ENCODE peak calls at places on chromosome 12, in four cellular contexts. One of them, this sample, is unnamed.

GRCh38 chr12:16756833-16757552 is 151.0 kb upstream of the LMO3 start:
- DNase-seq in thyroid gland: no peak
- DNase-seq in cardiac muscle cell: peak; percentile 16
- DNase-seq in A673: peak; percentile 60
- DNase-seq in this sample: no peak

GRCh38 chr12:108839011-108839889 is 18.1 kb downstream of the SSH1 start:
- DNase-seq in cardiac muscle cell: no peak
- DNase-seq in thyroid gland: peak; percentile 61
- DNase-seq in A673: no peak
- DNase-seq in this sample: peak; percentile 66

GRCh38 chr12:86081798-86082197 is 174.4 kb downstream of the MGAT4C start:
- DNase-seq in cardiac muscle cell: no peak
- DNase-seq in A673: peak; percentile 70
- DNase-seq in thyroid gland: no peak
- DNase-seq in this sample: peak; percentile 12

GRCh38 chr12:32365473-32366064 is 33.8 kb upstream of the FGD4 start:
- DNase-seq in thyroid gland: peak; percentile 57
- DNase-seq in A673: peak; percentile 80
- DNase-seq in cardiac muscle cell: peak; percentile 71
- DNase-seq in this sample: peak; percentile 71

GRCh38 chr12:128864516-128865186 is 11.4 kb downstream of the GLT1D1 start:
- DNase-seq in thyroid gland: no peak
- DNase-seq in cardiac muscle cell: peak; percentile 80
- DNase-seq in A673: no peak
- DNase-seq in this sample: no peak

GRCh38 chr12:79936670-79937069 is 1.8 kb upstream of the PPP1R12A start:
- DNase-seq in thyroid gland: no peak
- DNase-seq in cardiac muscle cell: no peak
- DNase-seq in A673: no peak
- DNase-seq in this sample: no peak

GRCh38 chr12:19546611-19547162 is 107.4 kb downstream of the AEBP2 start:
- DNase-seq in thyroid gland: no peak
- DNase-seq in A673: peak; percentile 29
- DNase-seq in cardiac muscle cell: no peak
- DNase-seq in this sample: no peak

GRCh38 chr12:113422030-113422900 is at the start of gene SDSL:
- DNase-seq in A673: peak; percentile 54
- DNase-seq in thyroid gland: peak; percentile 84
- DNase-seq in cardiac muscle cell: peak; percentile 60
- DNase-seq in this sample: peak; percentile 81

GRCh38 chr12:44531349-44531905 is 344.7 kb downstream of the NELL2 start:
- DNase-seq in A673: no peak
- DNase-seq in cardiac muscle cell: no peak
- DNase-seq in thyroid gland: no peak
- DNase-seq in this sample: no peak

GRCh38 chr12:124551268-124552144 is 15.9 kb downstream of the NCOR2 start:
- DNase-seq in thyroid gland: peak; percentile 70
- DNase-seq in A673: peak; percentile 94
- DNase-seq in cardiac muscle cell: peak; percentile 71
- DNase-seq in this sample: peak; percentile 79

GRCh38 chr12:118375348-118375747 is 1.0 kb upstream of the SUDS3 start:
- DNase-seq in cardiac muscle cell: no peak
- DNase-seq in A673: no peak
- DNase-seq in thyroid gland: no peak
- DNase-seq in this sample: no peak

GRCh38 chr12:76670776-76671175 is 93.1 kb upstream of the ZDHHC17 start:
- DNase-seq in A673: peak; percentile 14
- DNase-seq in cardiac muscle cell: no peak
- DNase-seq in thyroid gland: no peak
- DNase-seq in this sample: no peak

GRCh38 chr12:75548879-75549278 is 37.5 kb upstream of the KRR1 start:
- DNase-seq in cardiac muscle cell: no peak
- DNase-seq in A673: no peak
- DNase-seq in thyroid gland: no peak
- DNase-seq in this sample: no peak

GRCh38 chr12:64299628-64300027 is 77.5 kb upstream of the KICS2 start:
- DNase-seq in cardiac muscle cell: no peak
- DNase-seq in A673: no peak
- DNase-seq in thyroid gland: no peak
- DNase-seq in this sample: no peak

GRCh38 chr12:30902001-30902400 is 24.5 kb upstream of the TSPAN11 start:
- DNase-seq in cardiac muscle cell: no peak
- DNase-seq in A673: peak; percentile 60
- DNase-seq in thyroid gland: no peak
- DNase-seq in this sample: no peak

GRCh38 chr12:94644141-94644575 is 6.2 kb downstream of the TMCC3 start:
- DNase-seq in A673: no peak
- DNase-seq in thyroid gland: no peak
- DNase-seq in cardiac muscle cell: no peak
- DNase-seq in this sample: no peak

GRCh38 chr12:14696265-14696741 is at the start of gene GUCY2C:
- DNase-seq in thyroid gland: no peak
- DNase-seq in cardiac muscle cell: no peak
- DNase-seq in A673: no peak
- DNase-seq in this sample: no peak

GRCh38 chr12:130431176-130431575 is 93.5 kb downstream of the PIWIL1 start:
- DNase-seq in cardiac muscle cell: no peak
- DNase-seq in A673: no peak
- DNase-seq in thyroid gland: no peak
- DNase-seq in this sample: no peak

GRCh38 chr12:54082402-54082892 is 28.8 kb downstream of the HOXC4 start:
- DNase-seq in thyroid gland: no peak
- DNase-seq in A673: peak; percentile 45
- DNase-seq in cardiac muscle cell: peak; percentile 62
- DNase-seq in this sample: peak; percentile 48

GRCh38 chr12:18810537-18811253 is 72.8 kb downstream of the CAPZA3 start:
- DNase-seq in A673: no peak
- DNase-seq in thyroid gland: no peak
- DNase-seq in cardiac muscle cell: no peak
- DNase-seq in this sample: no peak

GRCh38 chr12:19757317-19757877 is 318.1 kb downstream of the AEBP2 start:
- DNase-seq in A673: peak; percentile 54
- DNase-seq in cardiac muscle cell: peak; percentile 27
- DNase-seq in thyroid gland: no peak
- DNase-seq in this sample: no peak

GRCh38 chr12:30420561-30420960 is 275.1 kb downstream of the IPO8 start:
- DNase-seq in cardiac muscle cell: no peak
- DNase-seq in A673: no peak
- DNase-seq in thyroid gland: no peak
- DNase-seq in this sample: no peak

GRCh38 chr12:120496353-120497340 is 734 bp downstream of the DYNLL1 start:
- DNase-seq in thyroid gland: peak; percentile 56
- DNase-seq in A673: peak; percentile 72
- DNase-seq in cardiac muscle cell: peak; percentile 72
- DNase-seq in this sample: peak; percentile 84

GRCh38 chr12:76020281-76020680 is 11.3 kb downstream of the PHLDA1 start:
- DNase-seq in thyroid gland: peak; percentile 42
- DNase-seq in A673: no peak
- DNase-seq in cardiac muscle cell: no peak
- DNase-seq in this sample: no peak

GRCh38 chr12:52187206-52187605 is 4.6 kb downstream of the KRT80 start:
- DNase-seq in A673: no peak
- DNase-seq in thyroid gland: no peak
- DNase-seq in cardiac muscle cell: no peak
- DNase-seq in this sample: no peak

GRCh38 chr12:119020377-119021360 is 39.3 kb downstream of the SRRM4 start:
- DNase-seq in A673: peak; percentile 62
- DNase-seq in thyroid gland: peak; percentile 32
- DNase-seq in cardiac muscle cell: peak; percentile 81
- DNase-seq in this sample: peak; percentile 88

GRCh38 chr12:7869137-7869536 is 3.6 kb downstream of the SLC2A14 start:
- DNase-seq in A673: peak; percentile 12
- DNase-seq in cardiac muscle cell: no peak
- DNase-seq in thyroid gland: no peak
- DNase-seq in this sample: no peak

GRCh38 chr12:52856787-52857186 is 8.0 kb upstream of the KRT78 start:
- DNase-seq in thyroid gland: no peak
- DNase-seq in A673: no peak
- DNase-seq in cardiac muscle cell: no peak
- DNase-seq in this sample: no peak

GRCh38 chr12:122836027-122836921 is 1.0 kb downstream of the HIP1R start:
- DNase-seq in thyroid gland: peak; percentile 75
- DNase-seq in cardiac muscle cell: peak; percentile 41
- DNase-seq in A673: peak; percentile 75
- DNase-seq in this sample: no peak

GRCh38 chr12:80044694-80045046 is 54.7 kb upstream of the OTOGL start:
- DNase-seq in cardiac muscle cell: no peak
- DNase-seq in A673: no peak
- DNase-seq in thyroid gland: no peak
- DNase-seq in this sample: no peak

GRCh38 chr12:22234561-22234960 is 99.9 kb downstream of the ST8SIA1 start:
- DNase-seq in A673: no peak
- DNase-seq in cardiac muscle cell: no peak
- DNase-seq in thyroid gland: no peak
- DNase-seq in this sample: no peak

GRCh38 chr12:87425942-87426554 is 603.2 kb downstream of the C12orf50 start:
- DNase-seq in cardiac muscle cell: no peak
- DNase-seq in thyroid gland: no peak
- DNase-seq in A673: no peak
- DNase-seq in this sample: no peak

GRCh38 chr12:57154076-57154475 is 6.7 kb upstream of the LRP1-AS start:
- DNase-seq in thyroid gland: no peak
- DNase-seq in A673: no peak
- DNase-seq in cardiac muscle cell: no peak
- DNase-seq in this sample: no peak

GRCh38 chr12:57152408-57153038 is 5.1 kb upstream of the LRP1-AS start:
- DNase-seq in A673: no peak
- DNase-seq in cardiac muscle cell: no peak
- DNase-seq in thyroid gland: no peak
- DNase-seq in this sample: peak; percentile 71

GRCh38 chr12:57150400-57150799 is 3.0 kb upstream of the LRP1-AS start:
- DNase-seq in cardiac muscle cell: no peak
- DNase-seq in A673: no peak
- DNase-seq in thyroid gland: no peak
- DNase-seq in this sample: no peak

GRCh38 chr12:57153420-57153997 is 6.1 kb upstream of the LRP1-AS start:
- DNase-seq in cardiac muscle cell: no peak
- DNase-seq in A673: no peak
- DNase-seq in thyroid gland: no peak
- DNase-seq in this sample: no peak

GRCh38 chr12:57151741-57152407 is 4.5 kb upstream of the LRP1-AS start:
- DNase-seq in A673: no peak
- DNase-seq in thyroid gland: no peak
- DNase-seq in cardiac muscle cell: no peak
- DNase-seq in this sample: peak; percentile 69
- H3K4me1 ChIP-seq in A673: no peaks in the 10 kb centered on the region
- H3K4me1 ChIP-seq in thyroid gland: peaks cover 40% of the 10 kb centered on the region
- H3K4me1 ChIP-seq in cardiac muscle cell: peaks cover 5% of the 10 kb centered on the region
- H3K4me1 ChIP-seq in this sample: peaks cover 70% of the 10 kb centered on the region

GRCh38 chr12:23949212-23950010 is at the start of gene SOX5:
- DNase-seq in cardiac muscle cell: peak; percentile 73
- DNase-seq in A673: peak; percentile 57
- DNase-seq in thyroid gland: peak; percentile 63
- DNase-seq in this sample: peak; percentile 20

GRCh38 chr12:23952071-23952470 is 2.6 kb upstream of the SOX5 start:
- DNase-seq in thyroid gland: no peak
- DNase-seq in cardiac muscle cell: no peak
- DNase-seq in A673: no peak
- DNase-seq in this sample: no peak

GRCh38 chr12:23950011-23950774 is 723 bp upstream of the SOX5 start:
- DNase-seq in A673: peak; percentile 18
- DNase-seq in cardiac muscle cell: peak; percentile 36
- DNase-seq in thyroid gland: peak; percentile 23
- DNase-seq in this sample: peak; percentile 22

GRCh38 chr12:23954332-23954731 is 4.9 kb upstream of the SOX5 start:
- DNase-seq in thyroid gland: no peak
- DNase-seq in cardiac muscle cell: no peak
- DNase-seq in A673: no peak
- DNase-seq in this sample: no peak

GRCh38 chr12:23950775-23951391 is 1.4 kb upstream of the SOX5 start:
- DNase-seq in thyroid gland: peak; percentile 21
- DNase-seq in cardiac muscle cell: peak; percentile 20
- DNase-seq in A673: no peak
- DNase-seq in this sample: peak; percentile 26
- H3K4me3 ChIP-seq in thyroid gland: peak overlapping the region; percentile 44
- H3K4me3 ChIP-seq in cardiac muscle cell: peak overlapping the region; percentile 51
- H3K4me3 ChIP-seq in A673: peak overlapping the region; percentile 44
- H3K4me3 ChIP-seq in this sample: peak overlapping the region; percentile 39

GRCh38 chr12:65637150-65637549 is 187.1 kb upstream of the HMGA2 start:
- DNase-seq in thyroid gland: no peak
- DNase-seq in cardiac muscle cell: no peak
- DNase-seq in A673: no peak
- DNase-seq in this sample: no peak
- H3K4me1 ChIP-seq in thyroid gland: peaks cover 3% of the 10 kb centered on the region
- H3K4me1 ChIP-seq in cardiac muscle cell: no peaks in the 10 kb centered on the region
- H3K4me1 ChIP-seq in A673: peaks cover 15% of the 10 kb centered on the region
- H3K4me1 ChIP-seq in this sample: no peaks in the 10 kb centered on the region

GRCh38 chr12:2408262-2408661 is 355.5 kb downstream of the CACNA1C start:
- DNase-seq in A673: no peak
- DNase-seq in thyroid gland: no peak
- DNase-seq in cardiac muscle cell: no peak
- DNase-seq in this sample: no peak

GRCh38 chr12:2402180-2402579 is 349.4 kb downstream of the CACNA1C start:
- DNase-seq in thyroid gland: no peak
- DNase-seq in cardiac muscle cell: no peak
- DNase-seq in A673: no peak
- DNase-seq in this sample: no peak

GRCh38 chr12:2406903-2407302 is 354.1 kb downstream of the CACNA1C start:
- DNase-seq in A673: no peak
- DNase-seq in thyroid gland: no peak
- DNase-seq in cardiac muscle cell: no peak
- DNase-seq in this sample: no peak

GRCh38 chr12:2403221-2403976 is 350.6 kb downstream of the CACNA1C start:
- DNase-seq in thyroid gland: no peak
- DNase-seq in A673: no peak
- DNase-seq in cardiac muscle cell: no peak
- DNase-seq in this sample: no peak

DNA sequence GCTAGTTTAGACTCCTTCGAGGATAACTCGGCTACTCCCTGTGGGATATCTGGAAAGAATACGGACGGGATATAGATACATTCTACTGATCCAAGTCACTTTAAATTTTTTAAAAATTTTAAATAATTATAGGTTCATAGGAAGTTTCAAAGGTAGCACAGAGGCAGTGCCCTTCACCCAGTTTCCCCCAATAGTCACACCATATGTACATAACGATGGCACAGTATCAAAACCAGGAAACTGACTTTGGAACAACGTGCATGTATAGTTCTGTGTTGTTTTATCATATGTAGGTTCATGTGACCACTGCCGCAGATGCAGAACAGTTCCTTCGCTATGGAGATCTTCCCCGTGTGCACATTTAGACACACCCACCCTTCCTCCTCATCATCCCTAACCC is 352.3 kb downstream of the CACNA1C start:
- DNase-seq in A673: no peak
- DNase-seq in thyroid gland: no peak
- DNase-seq in cardiac muscle cell: no peak
- DNase-seq in this sample: no peak
- H3K4me3 ChIP-seq in A673: no peak overlapping the region
- H3K4me3 ChIP-seq in thyroid gland: no peak overlapping the region
- H3K4me3 ChIP-seq in cardiac muscle cell: no peak overlapping the region
- H3K4me3 ChIP-seq in this sample: no peak overlapping the region

GRCh38 chr12:89252284-89252683 is 100.0 kb downstream of the DUSP6 start:
- DNase-seq in A673: peak; percentile 46
- DNase-seq in thyroid gland: no peak
- DNase-seq in cardiac muscle cell: no peak
- DNase-seq in this sample: no peak
- H3K4me1 ChIP-seq in A673: peaks cover 64% of the 10 kb centered on the region
- H3K4me1 ChIP-seq in thyroid gland: peaks cover 4% of the 10 kb centered on the region
- H3K4me1 ChIP-seq in cardiac muscle cell: peaks cover 24% of the 10 kb centered on the region
- H3K4me1 ChIP-seq in this sample: no peaks in the 10 kb centered on the region